ENCODE peak calls at places on chromosomes 16 and 17, in five cellular contexts. One of them, this sample, is unnamed.

GRCh38 chr17:15109608-15110007 is 155.5 kb downstream of the PMP22 start:
- DNase-seq in breast epithelium: no peak
- DNase-seq in RWPE1: no peak
- DNase-seq in B cell: no peak
- DNase-seq in AG10803: no peak
- DNase-seq in this sample: no peak

GRCh38 chr17:42675348-42675983 is 1.3 kb downstream of the PLEKHH3 start:
- DNase-seq in breast epithelium: no peak
- DNase-seq in RWPE1: no peak
- DNase-seq in B cell: no peak
- DNase-seq in AG10803: no peak
- DNase-seq in this sample: no peak

GRCh38 chr16:65176603-65177002 is 54.7 kb upstream of the CDH11 start:
- DNase-seq in breast epithelium: no peak
- DNase-seq in RWPE1: no peak
- DNase-seq in B cell: no peak
- DNase-seq in AG10803: peak; percentile 89
- DNase-seq in this sample: no peak

GRCh38 chr17:80123791-80124190 is 22.4 kb downstream of the GAA start:
- DNase-seq in breast epithelium: peak; percentile 82
- DNase-seq in RWPE1: no peak
- DNase-seq in B cell: no peak
- DNase-seq in AG10803: peak; percentile 48
- DNase-seq in this sample: no peak

GRCh38 chr17:33292184-33292980 is 713 bp downstream of the ASIC2 start:
- DNase-seq in breast epithelium: no peak
- DNase-seq in RWPE1: peak; percentile 6
- DNase-seq in B cell: no peak
- DNase-seq in AG10803: no peak
- DNase-seq in this sample: peak; percentile 59

GRCh38 chr16:29900888-29901606 is 759 bp downstream of the ASPHD1 start:
- DNase-seq in breast epithelium: no peak
- DNase-seq in RWPE1: no peak
- DNase-seq in B cell: no peak
- DNase-seq in AG10803: peak; percentile 6
- DNase-seq in this sample: no peak

GRCh38 chr17:2174471-2175293 is 119.8 kb downstream of the HIC1 start:
- DNase-seq in breast epithelium: no peak
- DNase-seq in RWPE1: no peak
- DNase-seq in B cell: no peak
- DNase-seq in AG10803: peak; percentile 82
- DNase-seq in this sample: no peak

GRCh38 chr17:44884941-44885340 is 14.3 kb downstream of the EFTUD2 start:
- DNase-seq in breast epithelium: no peak
- DNase-seq in RWPE1: no peak
- DNase-seq in B cell: no peak
- DNase-seq in AG10803: no peak
- DNase-seq in this sample: no peak

GRCh38 chr17:36142230-36142629 is 34.2 kb downstream of the TBC1D3B start:
- DNase-seq in breast epithelium: no peak
- DNase-seq in RWPE1: no peak
- DNase-seq in B cell: no peak
- DNase-seq in AG10803: no peak
- DNase-seq in this sample: no peak

GRCh38 chr16:998615-999014 is 17.0 kb downstream of the SOX8 start:
- DNase-seq in breast epithelium: no peak
- DNase-seq in RWPE1: no peak
- DNase-seq in B cell: no peak
- DNase-seq in AG10803: no peak
- DNase-seq in this sample: no peak

GRCh38 chr16:30187971-30188561 is 4.7 kb downstream of the CORO1A start:
- DNase-seq in breast epithelium: no peak
- DNase-seq in RWPE1: no peak
- DNase-seq in B cell: no peak
- DNase-seq in AG10803: no peak
- DNase-seq in this sample: no peak

GRCh38 chr16:72455743-72456659 is 284.0 kb upstream of the PMFBP1 start:
- DNase-seq in breast epithelium: no peak
- DNase-seq in RWPE1: no peak
- DNase-seq in B cell: no peak
- DNase-seq in AG10803: no peak
- DNase-seq in this sample: no peak

GRCh38 chr16:51834131-51834530 is 683.1 kb upstream of the SALL1 start:
- DNase-seq in breast epithelium: no peak
- DNase-seq in RWPE1: no peak
- DNase-seq in B cell: no peak
- DNase-seq in AG10803: peak; percentile 49
- DNase-seq in this sample: no peak

GRCh38 chr17:44086364-44087311 is 16.1 kb downstream of the G6PC3 start:
- DNase-seq in breast epithelium: no peak
- DNase-seq in RWPE1: peak; percentile 97
- DNase-seq in B cell: no peak
- DNase-seq in AG10803: peak; percentile 88
- DNase-seq in this sample: no peak

GRCh38 chr17:69609495-69610315 is 195.2 kb downstream of the MAP2K6 start:
- DNase-seq in breast epithelium: no peak
- DNase-seq in RWPE1: peak; percentile 20
- DNase-seq in B cell: no peak
- DNase-seq in AG10803: peak; percentile 81
- DNase-seq in this sample: peak; percentile 18

GRCh38 chr16:52499061-52499460 is 47.9 kb downstream of the TOX3 start:
- DNase-seq in breast epithelium: no peak
- DNase-seq in RWPE1: no peak
- DNase-seq in B cell: no peak
- DNase-seq in AG10803: no peak
- DNase-seq in this sample: no peak

GRCh38 chr17:78610951-78611511 is 33.8 kb upstream of the DNAH17 start:
- DNase-seq in breast epithelium: no peak
- DNase-seq in RWPE1: no peak
- DNase-seq in B cell: no peak
- DNase-seq in AG10803: no peak
- DNase-seq in this sample: no peak

GRCh38 chr16:56549744-56550385 is 15.0 kb upstream of the MT4 start:
- DNase-seq in breast epithelium: no peak
- DNase-seq in RWPE1: no peak
- DNase-seq in B cell: no peak
- DNase-seq in AG10803: no peak
- DNase-seq in this sample: no peak

GRCh38 chr17:28151001-28151400 is 108.5 kb downstream of the NLK start:
- DNase-seq in breast epithelium: no peak
- DNase-seq in RWPE1: no peak
- DNase-seq in B cell: no peak
- DNase-seq in AG10803: peak; percentile 20
- DNase-seq in this sample: no peak

GRCh38 chr17:75077490-75078096 is 10.2 kb upstream of the SLC16A5 start:
- DNase-seq in breast epithelium: no peak
- DNase-seq in RWPE1: no peak
- DNase-seq in B cell: peak; percentile 53
- DNase-seq in AG10803: peak; percentile 38
- DNase-seq in this sample: peak; percentile 47
- TF ChIP-seq CTCF in breast epithelium: peak; percentile 6
- TF ChIP-seq CTCF in RWPE1: no peak
- TF ChIP-seq CTCF in B cell: no peak
- TF ChIP-seq CTCF in AG10803: no peak
- TF ChIP-seq CTCF in this sample: no peak

DNA sequence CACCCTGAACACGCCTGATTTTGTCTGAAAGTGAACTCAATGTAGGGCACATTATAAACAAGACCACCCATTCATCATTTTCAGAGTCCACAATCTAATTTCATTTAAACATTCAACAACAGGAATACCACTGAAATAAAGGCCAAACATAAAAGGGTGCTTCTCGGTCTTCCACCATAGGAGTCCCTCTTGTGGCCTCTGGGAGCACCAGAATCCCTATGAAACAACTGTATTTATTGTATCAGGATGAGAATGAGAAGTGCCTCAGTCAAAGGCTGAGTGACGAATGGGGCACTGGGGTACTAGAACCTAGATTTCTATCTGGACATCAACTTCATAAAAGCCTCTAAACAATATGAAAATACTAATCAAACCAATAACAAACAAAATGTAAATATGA is 40.4 kb downstream of the NXPH3 start:
- DNase-seq in breast epithelium: no peak
- DNase-seq in RWPE1: peak; percentile 3
- DNase-seq in B cell: no peak
- DNase-seq in AG10803: no peak
- DNase-seq in this sample: no peak
- TF ChIP-seq CTCF in breast epithelium: no peak
- TF ChIP-seq CTCF in RWPE1: no peak
- TF ChIP-seq CTCF in B cell: no peak
- TF ChIP-seq CTCF in AG10803: peak; percentile 37
- TF ChIP-seq CTCF in this sample: no peak

GRCh38 chr17:61571624-61572023 is 19.4 kb downstream of the NACA2 start:
- DNase-seq in breast epithelium: no peak
- DNase-seq in RWPE1: no peak
- DNase-seq in B cell: no peak
- DNase-seq in AG10803: no peak
- DNase-seq in this sample: no peak

GRCh38 chr17:61575352-61575975 is 15.6 kb downstream of the NACA2 start:
- DNase-seq in breast epithelium: no peak
- DNase-seq in RWPE1: no peak
- DNase-seq in B cell: no peak
- DNase-seq in AG10803: no peak
- DNase-seq in this sample: no peak

GRCh38 chr17:61575983-61576382 is 15.0 kb downstream of the NACA2 start:
- DNase-seq in breast epithelium: no peak
- DNase-seq in RWPE1: no peak
- DNase-seq in B cell: no peak
- DNase-seq in AG10803: no peak
- DNase-seq in this sample: no peak

GRCh38 chr17:61578645-61579044 is 12.4 kb downstream of the NACA2 start:
- DNase-seq in breast epithelium: no peak
- DNase-seq in RWPE1: no peak
- DNase-seq in B cell: no peak
- DNase-seq in AG10803: no peak
- DNase-seq in this sample: no peak

GRCh38 chr17:61574542-61575351 is 16.3 kb downstream of the NACA2 start:
- DNase-seq in breast epithelium: no peak
- DNase-seq in RWPE1: peak; percentile 51
- DNase-seq in B cell: no peak
- DNase-seq in AG10803: peak; percentile 47
- DNase-seq in this sample: peak; percentile 27
- TF ChIP-seq CTCF in breast epithelium: no peak
- TF ChIP-seq CTCF in RWPE1: peak; percentile 34
- TF ChIP-seq CTCF in B cell: no peak
- TF ChIP-seq CTCF in AG10803: peak; percentile 45
- TF ChIP-seq CTCF in this sample: no peak

GRCh38 chr17:38871247-38871991 is 1.6 kb downstream of the LASP1 start:
- DNase-seq in breast epithelium: peak; percentile 54
- DNase-seq in RWPE1: peak; percentile 88
- DNase-seq in B cell: peak; percentile 59
- DNase-seq in AG10803: peak; percentile 53
- DNase-seq in this sample: no peak
- TF ChIP-seq CTCF in breast epithelium: no peak
- TF ChIP-seq CTCF in RWPE1: no peak
- TF ChIP-seq CTCF in B cell: no peak
- TF ChIP-seq CTCF in AG10803: peak; percentile 25
- TF ChIP-seq CTCF in this sample: no peak

DNA sequence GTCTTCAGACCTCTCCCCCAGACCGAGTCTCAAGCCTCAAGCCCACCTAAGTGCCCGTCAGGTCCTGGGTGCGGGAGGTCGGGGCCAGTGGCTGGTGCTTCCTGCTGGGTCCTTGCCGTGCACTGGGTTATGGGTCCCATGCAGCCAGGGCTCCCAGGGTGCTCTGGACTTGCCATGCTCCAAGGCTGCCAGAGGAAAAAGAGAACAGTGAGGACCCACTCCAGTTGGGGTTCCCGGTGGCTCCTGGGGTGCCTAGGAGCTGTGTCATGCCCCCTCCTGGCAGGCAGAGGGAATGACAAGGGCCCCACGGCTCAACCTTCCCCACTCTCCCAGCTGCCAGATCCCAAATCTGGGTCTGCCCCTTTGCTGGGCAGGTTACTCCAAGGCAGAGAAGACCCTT is 3.8 kb downstream of the SNX20 start:
- DNase-seq in breast epithelium: no peak
- DNase-seq in RWPE1: no peak
- DNase-seq in B cell: no peak
- DNase-seq in AG10803: no peak
- DNase-seq in this sample: no peak
- TF ChIP-seq CTCF in breast epithelium: no peak
- TF ChIP-seq CTCF in RWPE1: no peak
- TF ChIP-seq CTCF in B cell: peak; percentile 49
- TF ChIP-seq CTCF in AG10803: peak; percentile 15
- TF ChIP-seq CTCF in this sample: no peak

GRCh38 chr17:50272246-50272645 is 2.0 kb upstream of the TMEM92 start:
- DNase-seq in breast epithelium: no peak
- DNase-seq in RWPE1: no peak
- DNase-seq in B cell: no peak
- DNase-seq in AG10803: no peak
- DNase-seq in this sample: no peak
- TF ChIP-seq CTCF in breast epithelium: no peak
- TF ChIP-seq CTCF in RWPE1: no peak
- TF ChIP-seq CTCF in B cell: no peak
- TF ChIP-seq CTCF in AG10803: no peak
- TF ChIP-seq CTCF in this sample: no peak

GRCh38 chr17:58329808-58330543 is 1.4 kb upstream of the TSPOAP1 start:
- DNase-seq in breast epithelium: no peak
- DNase-seq in RWPE1: no peak
- DNase-seq in B cell: peak; percentile 69
- DNase-seq in AG10803: no peak
- DNase-seq in this sample: no peak

GRCh38 chr17:58327363-58328194 is 1.0 kb downstream of the TSPOAP1 start:
- DNase-seq in breast epithelium: no peak
- DNase-seq in RWPE1: no peak
- DNase-seq in B cell: no peak
- DNase-seq in AG10803: no peak
- DNase-seq in this sample: peak; percentile 45

GRCh38 chr17:58328195-58329034 is at the start of gene TSPOAP1:
- DNase-seq in breast epithelium: no peak
- DNase-seq in RWPE1: no peak
- DNase-seq in B cell: peak; percentile 85
- DNase-seq in AG10803: no peak
- DNase-seq in this sample: peak; percentile 85

GRCh38 chr17:58330544-58330996 is 2.0 kb upstream of the TSPOAP1 start:
- DNase-seq in breast epithelium: no peak
- DNase-seq in RWPE1: no peak
- DNase-seq in B cell: peak; percentile 46
- DNase-seq in AG10803: no peak
- DNase-seq in this sample: peak; percentile 18

DNA sequence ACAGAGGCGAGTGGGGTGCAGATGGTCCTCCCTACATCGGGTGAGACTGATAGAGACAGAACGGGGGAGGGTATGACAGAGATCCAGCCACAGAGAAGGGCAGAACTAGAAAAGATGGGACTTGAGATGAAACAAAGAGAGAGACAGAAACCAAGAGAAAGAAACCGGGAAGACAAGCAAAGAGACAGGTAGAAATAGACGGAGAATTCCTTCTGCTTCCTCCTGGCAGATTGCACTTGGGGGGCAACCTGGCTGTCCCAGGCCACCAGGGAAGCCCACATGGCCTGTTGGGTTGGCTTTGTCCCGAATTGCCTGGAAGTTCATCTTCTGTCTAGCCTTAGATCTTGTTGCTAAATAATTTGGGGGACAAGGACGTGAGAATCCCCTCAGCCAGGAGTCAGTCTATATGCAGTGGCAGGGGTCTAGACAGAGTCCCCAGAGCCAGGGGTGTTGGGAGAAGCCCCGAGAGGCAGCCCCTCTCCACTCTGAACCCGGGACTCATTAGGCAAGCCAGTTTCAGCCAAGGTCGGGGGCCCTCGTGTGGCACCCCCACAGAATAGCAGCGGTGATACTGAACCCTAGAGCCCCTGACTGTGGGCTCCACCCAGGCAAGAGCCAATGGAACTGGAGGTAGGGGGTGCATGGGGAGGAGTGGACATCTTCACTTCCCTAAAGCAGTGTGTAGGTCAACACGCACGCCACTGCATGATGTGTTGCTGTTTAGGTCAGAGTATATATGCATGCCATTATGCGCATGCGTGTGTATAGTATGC is 626 bp upstream of the TSPOAP1 start:
- DNase-seq in breast epithelium: no peak
- DNase-seq in RWPE1: no peak
- DNase-seq in B cell: peak; percentile 90
- DNase-seq in AG10803: no peak
- DNase-seq in this sample: peak; percentile 35
- TF ChIP-seq CTCF in breast epithelium: no peak
- TF ChIP-seq CTCF in RWPE1: peak; percentile 29
- TF ChIP-seq CTCF in B cell: peak; percentile 79
- TF ChIP-seq CTCF in AG10803: peak; percentile 29
- TF ChIP-seq CTCF in this sample: peak; percentile 13